ENCODE peak calls at places on chromosomes 5 and 9, in nine cellular contexts. P, X, A, U, J, I, N, S and G are unnamed samples.

GRCh38 chr5:173148354-173148753 is 4.0 kb downstream of the BNIP1 start:
- DNase-seq in P (no peak), X (no peak), A (no peak), U (no peak), J (no peak), I (no peak), N (no peak), S (no peak), G (no peak)

GRCh38 chr9:3931996-3932906 is 367.6 kb downstream of the GLIS3 start:
- DNase-seq in P (peak), X (no peak), A (no peak), U (no peak), J (no peak), I (no peak), N (no peak), S (no peak), G (no peak)

GRCh38 chr9:78857371-78858225 is 560.7 kb downstream of the PSAT1 start:
- DNase-seq in P (no peak), X (peak), A (no peak), U (no peak), J (no peak), I (no peak), N (peak), S (no peak), G (no peak)

GRCh38 chr5:139394123-139394653 is 716 bp downstream of the PROB1 start:
- DNase-seq in P (no peak), X (peak), A (no peak), U (no peak), J (no peak), I (peak), N (peak), S (no peak), G (no peak)

GRCh38 chr5:111935835-111936234 is 178.8 kb upstream of the NREP start:
- DNase-seq in P (peak), X (no peak), A (no peak), U (no peak), J (no peak), I (no peak), N (peak), S (no peak), G (no peak)

GRCh38 chr9:32069969-32070368 is 314.5 kb upstream of the ACO1 start:
- DNase-seq in P (no peak), X (no peak), A (no peak), U (no peak), J (no peak), I (no peak), N (no peak), S (no peak), G (no peak)

GRCh38 chr5:56763711-56764466 is 51.5 kb upstream of the MAP3K1 start:
- DNase-seq in P (peak), X (peak), A (no peak), U (peak), J (peak), I (no peak), N (no peak), S (no peak), G (no peak)

GRCh38 chr5:134503088-134503936 is 22.2 kb upstream of the JADE2 start:
- DNase-seq in P (peak), X (peak), A (peak), U (peak), J (peak), I (peak), N (no peak), S (peak), G (peak)

GRCh38 chr5:94288937-94289336 is 329.5 kb downstream of the KIAA0825 start:
- DNase-seq in P (peak), X (no peak), A (no peak), U (peak), J (peak), I (no peak), N (no peak), S (no peak), G (no peak)

GRCh38 chr9:72807765-72808445 is 144.9 kb downstream of the ALDH1A1 start:
- DNase-seq in P (no peak), X (peak), A (no peak), U (no peak), J (peak), I (no peak), N (no peak), S (no peak), G (no peak)

GRCh38 chr5:153712946-153713345 is 222.5 kb downstream of the GRIA1 start:
- DNase-seq in P (no peak), X (no peak), A (no peak), U (no peak), J (no peak), I (no peak), N (no peak), S (no peak), G (no peak)
- H3K4me3 ChIP-seq in P (no peak), X (no peak), A (no peak), U (no peak), J (no peak), I (no peak), N (no peak), S (no peak), G (no peak)

GRCh38 chr5:115770466-115770865 is 46.0 kb downstream of the CDO1 start:
- DNase-seq in P (no peak), X (no peak), A (no peak), U (no peak), J (no peak), I (no peak), N (peak), S (no peak), G (no peak)
- TF ChIP-seq CTCF in P (peak), X (peak), A (no peak), U (peak), J (peak), I (peak), N (peak), S (peak), G (peak)

DNA sequence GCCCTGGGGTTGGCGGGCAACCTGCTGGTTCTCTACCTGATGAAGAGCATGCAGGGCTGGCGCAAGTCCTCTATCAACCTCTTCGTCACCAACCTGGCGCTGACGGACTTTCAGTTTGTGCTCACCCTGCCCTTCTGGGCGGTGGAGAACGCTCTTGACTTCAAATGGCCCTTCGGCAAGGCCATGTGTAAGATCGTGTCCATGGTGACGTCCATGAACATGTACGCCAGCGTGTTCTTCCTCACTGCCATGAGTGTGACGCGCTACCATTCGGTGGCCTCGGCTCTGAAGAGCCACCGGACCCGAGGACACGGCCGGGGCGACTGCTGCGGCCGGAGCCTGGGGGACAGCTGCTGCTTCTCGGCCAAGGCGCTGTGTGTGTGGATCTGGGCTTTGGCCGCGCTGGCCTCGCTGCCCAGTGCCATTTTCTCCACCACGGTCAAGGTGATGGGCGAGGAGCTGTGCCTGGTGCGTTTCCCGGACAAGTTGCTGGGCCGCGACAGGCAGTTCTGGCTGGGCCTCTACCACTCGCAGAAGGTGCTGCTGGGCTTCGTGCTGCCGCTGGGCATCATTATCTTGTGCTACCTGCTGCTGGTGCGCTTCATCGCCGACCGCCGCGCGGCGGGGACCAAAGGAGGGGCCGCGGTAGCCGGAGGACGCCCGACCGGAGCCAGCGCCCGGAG is 972 bp downstream of the RXFP3 start:
- DNase-seq in P (no peak), X (peak), A (peak), U (no peak), J (no peak), I (no peak), N (no peak), S (no peak), G (no peak)
- H3K4me3 ChIP-seq in P (peak), X (peak), A (no peak), U (no peak), J (peak), I (no peak), N (no peak), S (peak), G (peak)

GRCh38 chr5:82374637-82375036 is 96.5 kb upstream of the RPS23 start:
- DNase-seq in P (no peak), X (no peak), A (no peak), U (no peak), J (no peak), I (peak), N (no peak), S (no peak), G (no peak)
- TF ChIP-seq CTCF in P (no peak), X (no peak), A (no peak), U (no peak), J (no peak), I (no peak), N (no peak), S (no peak), G (no peak)